ENCODE peak calls at places on chromosome 16, in ten cellular contexts. I, A, F, H, V, L, T, J, O and X are unnamed samples.

GRCh38 chr16:15993541-15993940 is 44.1 kb downstream of the ABCC1 start:
- DNase-seq in H (no peak), O (no peak), L (no peak), F (no peak), A (no peak), I (no peak), J (no peak), T (no peak), V (no peak), X (no peak)

GRCh38 chr16:10362077-10362863 is 23.6 kb upstream of the ATF7IP2 start:
- DNase-seq in J (no peak), T (no peak), F (no peak), L (no peak), O (peak), H (no peak), I (no peak), A (no peak), V (peak), X (no peak)

GRCh38 chr16:28309811-28310311 is 17.5 kb downstream of the SBK1 start:
- DNase-seq in T (no peak), V (no peak), L (no peak), I (peak), O (no peak), J (no peak), H (no peak), F (no peak), A (no peak), X (no peak)

GRCh38 chr16:30953511-30954124 is 3.9 kb upstream of the SETD1A start:
- DNase-seq in L (no peak), T (peak), A (peak), F (no peak), V (peak), H (peak), J (no peak), O (peak), I (peak), X (peak)

GRCh38 chr16:49085689-49086088 is 195.9 kb downstream of the CBLN1 start:
- DNase-seq in I (no peak), H (no peak), O (no peak), V (no peak), T (no peak), L (no peak), J (peak), A (no peak), F (no peak), X (no peak)

GRCh38 chr16:14306485-14307058 is 235.5 kb downstream of the MRTFB start:
- DNase-seq in J (no peak), T (no peak), V (no peak), I (no peak), O (no peak), L (no peak), A (no peak), H (no peak), F (no peak), X (no peak)

GRCh38 chr16:51722467-51722866 is 571.4 kb upstream of the SALL1 start:
- DNase-seq in V (no peak), O (no peak), J (no peak), I (no peak), L (no peak), F (no peak), A (no peak), H (no peak), T (no peak), X (no peak)

GRCh38 chr16:57600048-57600835 is 28.2 kb upstream of the ADGRG1 start:
- DNase-seq in A (peak), V (peak), O (peak), L (no peak), H (peak), F (no peak), T (no peak), J (no peak), I (peak), X (peak)

GRCh38 chr16:66342294-66342900 is 24.1 kb upstream of the CDH5 start:
- DNase-seq in J (no peak), L (no peak), V (peak), T (no peak), O (peak), I (no peak), F (no peak), A (peak), H (no peak), X (peak)

GRCh38 chr16:88196471-88197400 is 186.0 kb upstream of the ZNF469 start:
- DNase-seq in F (no peak), A (no peak), O (no peak), V (no peak), I (no peak), H (no peak), T (no peak), J (no peak), L (no peak), X (no peak)

GRCh38 chr16:88530858-88531203 is 39.4 kb upstream of the ZC3H18 start:
- DNase-seq in H (no peak), V (no peak), I (no peak), L (no peak), F (no peak), T (no peak), J (no peak), O (peak), A (no peak), X (no peak)

GRCh38 chr16:81654346-81654745 is 124.7 kb upstream of the PLCG2 start:
- DNase-seq in H (no peak), V (no peak), L (no peak), T (no peak), J (no peak), F (no peak), I (no peak), A (no peak), O (no peak), X (no peak)

GRCh38 chr16:50360779-50361178 is 8.0 kb downstream of the BRD7 start:
- DNase-seq in H (no peak), J (no peak), T (no peak), O (no peak), L (no peak), F (no peak), I (no peak), A (no peak), V (no peak), X (no peak)

GRCh38 chr16:88719267-88719932 is 13.1 kb downstream of the CTU2 start:
- DNase-seq in F (no peak), L (no peak), J (no peak), T (peak), I (peak), A (no peak), H (no peak), O (no peak), V (no peak), X (no peak)

GRCh38 chr16:71515026-71515425 is 11.2 kb upstream of the CHST4 start:
- DNase-seq in J (no peak), O (no peak), I (peak), H (no peak), A (peak), L (no peak), V (no peak), T (no peak), F (no peak), X (no peak)

GRCh38 chr16:72846594-72846993 is 201.3 kb downstream of the ZFHX3 start:
- DNase-seq in H (no peak), O (no peak), F (no peak), V (no peak), A (no peak), L (no peak), J (no peak), T (no peak), I (no peak), X (no peak)

GRCh38 chr16:86307518-86307903 is 202.8 kb upstream of the FOXF1 start:
- DNase-seq in L (peak), A (no peak), I (no peak), O (no peak), V (no peak), H (peak), T (no peak), F (no peak), J (no peak), X (no peak)

GRCh38 chr16:89033304-89033703 is 56.3 kb upstream of the CBFA2T3 start:
- DNase-seq in T (no peak), J (no peak), A (no peak), F (no peak), L (no peak), H (no peak), O (no peak), I (no peak), V (no peak), X (no peak)

GRCh38 chr16:82344157-82344556 is 174.1 kb upstream of the MPHOSPH6 start:
- DNase-seq in F (no peak), O (peak), J (no peak), A (peak), T (no peak), L (no peak), I (no peak), V (no peak), H (no peak), X (peak)

GRCh38 chr16:68636064-68636551 is 9.0 kb upstream of the CDH3 start:
- DNase-seq in I (no peak), T (no peak), O (no peak), A (no peak), F (no peak), J (no peak), L (peak), H (no peak), V (no peak), X (no peak)

GRCh38 chr16:50925758-50926357 is 184.0 kb downstream of the CYLD start:
- DNase-seq in H (no peak), J (no peak), O (no peak), A (no peak), F (no peak), L (peak), I (no peak), T (no peak), V (no peak), X (no peak)

GRCh38 chr16:73717266-73718057 is 579.2 kb upstream of the PSMD7 start:
- DNase-seq in O (no peak), F (no peak), A (no peak), L (no peak), H (no peak), I (no peak), J (no peak), T (no peak), V (no peak), X (no peak)

GRCh38 chr16:66188786-66189725 is 177.4 kb upstream of the CDH5 start:
- DNase-seq in H (peak), L (no peak), J (peak), O (peak), A (no peak), F (peak), T (peak), V (no peak), I (no peak), X (peak)

GRCh38 chr16:74603848-74604247 is 3.1 kb downstream of the GLG1 start:
- DNase-seq in H (peak), T (no peak), F (no peak), V (no peak), L (no peak), J (no peak), I (no peak), A (no peak), O (no peak), X (peak)

GRCh38 chr16:51937771-51938170 is 609.2 kb downstream of the TOX3 start:
- DNase-seq in O (no peak), I (no peak), A (no peak), T (no peak), F (no peak), J (no peak), L (no peak), V (no peak), H (no peak), X (peak)

GRCh38 chr16:29809850-29810698 is 1.9 kb upstream of the PRRT2 start:
- DNase-seq in V (no peak), A (peak), L (no peak), I (no peak), O (no peak), T (peak), J (no peak), H (no peak), F (no peak), X (peak)

GRCh38 chr16:68778551-68779231 is 41.6 kb downstream of the CDH1 start:
- DNase-seq in O (peak), T (no peak), J (no peak), F (no peak), V (no peak), A (peak), I (peak), H (no peak), L (peak), X (peak)

GRCh38 chr16:70577256-70577698 is 53.7 kb downstream of the SF3B3 start:
- DNase-seq in H (peak), I (no peak), T (no peak), O (no peak), V (no peak), L (no peak), F (no peak), A (no peak), J (no peak), X (no peak)

GRCh38 chr16:20676867-20677266 is 20.6 kb downstream of the ACSM1 start:
- DNase-seq in J (no peak), O (no peak), A (no peak), I (no peak), T (no peak), V (no peak), L (no peak), F (no peak), H (no peak), X (no peak)
- TF ChIP-seq CTCF in J (no peak), O (peak), A (peak), I (no peak), T (no peak), V (no peak), L (no peak), F (no peak), H (no peak), X (no peak)

DNA sequence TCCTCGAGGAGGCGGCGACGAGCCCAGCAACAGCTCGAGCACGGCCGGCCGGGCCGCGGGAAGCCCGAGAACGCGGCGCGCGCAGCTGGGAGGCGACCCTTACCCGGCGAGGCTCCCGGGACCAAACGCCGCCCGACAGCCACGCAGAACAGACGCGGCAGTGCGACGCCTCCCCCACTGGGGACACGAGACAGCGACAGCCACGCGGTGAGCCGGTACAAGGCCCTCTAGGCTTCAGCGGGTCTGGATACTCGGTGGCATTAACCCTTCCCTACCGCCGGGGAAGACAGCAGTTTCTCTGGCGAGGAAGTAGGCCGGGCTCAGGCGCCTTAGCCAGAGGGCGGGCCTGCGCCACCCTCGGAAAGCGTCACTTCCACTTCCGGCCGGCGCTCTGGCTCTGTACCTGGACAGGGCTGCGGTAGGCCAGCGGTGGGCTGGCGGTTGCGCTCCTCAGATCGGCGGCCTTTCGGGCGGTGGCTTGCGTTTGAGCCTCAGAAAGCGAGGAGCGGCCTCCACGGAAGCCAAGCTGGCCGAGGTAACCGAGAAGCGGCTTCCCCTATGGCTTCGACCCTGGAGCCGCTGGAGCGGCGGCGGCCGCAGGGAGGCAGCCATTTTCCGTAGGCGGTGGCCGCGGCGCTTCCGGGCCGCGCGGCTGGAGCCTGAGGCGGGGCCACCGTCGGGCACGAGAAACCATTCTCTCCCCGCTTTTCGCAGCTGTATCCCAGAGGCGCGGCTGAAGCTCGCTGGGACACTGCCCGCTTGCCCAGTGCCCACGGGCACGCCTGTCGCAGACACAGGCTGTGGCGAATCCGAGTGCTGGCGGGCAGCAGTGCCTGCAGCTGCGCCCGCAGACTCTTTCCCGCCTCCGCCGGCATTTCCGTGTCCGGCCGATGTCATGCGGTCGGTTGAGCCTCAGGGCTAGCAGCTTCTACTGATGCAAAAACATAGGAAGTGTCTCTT is at the start of the genes TIGD7 and ZNF75A:
- DNase-seq in H (peak), J (peak), F (peak), A (peak), L (peak), O (peak), V (peak), I (peak), T (peak), X (peak)
- TF ChIP-seq CTCF in H (no peak), J (peak), F (peak), A (no peak), L (peak), O (no peak), V (no peak), I (no peak), T (peak), X (no peak)

DNA sequence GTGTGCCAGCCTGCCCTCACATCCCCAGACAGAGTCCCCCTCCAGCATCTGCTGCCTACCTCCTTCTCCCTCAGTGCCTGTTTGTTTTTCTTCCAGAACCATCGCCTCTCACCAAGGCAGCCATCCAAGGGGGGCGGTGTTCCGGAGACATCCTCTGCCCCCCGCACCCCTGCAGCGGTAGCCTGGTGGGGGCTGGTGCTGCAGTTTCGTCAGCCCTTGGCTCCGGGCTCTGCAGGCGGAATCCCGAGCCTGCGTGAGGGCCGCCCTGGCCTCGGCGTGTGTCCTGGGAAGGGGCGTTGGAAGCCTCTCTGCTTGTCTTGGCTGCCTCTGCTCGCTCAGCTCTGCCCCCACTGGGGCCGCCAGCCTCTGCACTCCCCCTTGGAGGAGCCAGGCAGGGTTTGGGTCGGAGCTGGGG is 126.0 kb upstream of the CIBAR2 start:
- DNase-seq in A (peak), L (no peak), V (no peak), J (peak), F (peak), O (peak), T (peak), I (peak), H (peak), X (peak)
- TF ChIP-seq CTCF in A (peak), L (no peak), V (no peak), J (peak), F (peak), O (peak), T (no peak), I (no peak), H (peak), X (peak)

DNA sequence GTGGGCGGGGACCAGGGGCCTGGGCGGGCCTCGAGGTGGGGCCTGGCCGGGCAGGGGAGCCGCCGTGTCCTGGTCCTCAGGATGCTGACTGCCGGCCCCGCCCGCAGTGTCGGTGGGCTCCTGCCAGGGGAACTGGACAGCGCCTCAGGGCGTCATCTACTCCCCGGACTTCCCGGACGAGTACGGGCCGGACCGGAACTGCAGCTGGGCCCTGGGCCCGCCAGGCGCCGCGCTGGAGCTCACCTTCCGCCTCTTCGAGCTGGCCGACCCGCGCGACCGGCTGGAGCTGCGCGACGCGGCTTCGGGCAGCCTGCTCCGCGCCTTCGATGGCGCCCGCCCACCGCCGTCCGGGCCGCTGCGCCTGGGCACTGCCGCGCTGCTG is 2.4 kb upstream of the PAQR4 start:
- DNase-seq in J (no peak), O (no peak), I (peak), V (no peak), T (no peak), F (no peak), A (peak), H (no peak), L (no peak), X (peak)
- TF ChIP-seq CTCF in J (peak), O (no peak), I (no peak), V (no peak), T (no peak), F (no peak), A (no peak), H (no peak), L (no peak), X (no peak)

DNA sequence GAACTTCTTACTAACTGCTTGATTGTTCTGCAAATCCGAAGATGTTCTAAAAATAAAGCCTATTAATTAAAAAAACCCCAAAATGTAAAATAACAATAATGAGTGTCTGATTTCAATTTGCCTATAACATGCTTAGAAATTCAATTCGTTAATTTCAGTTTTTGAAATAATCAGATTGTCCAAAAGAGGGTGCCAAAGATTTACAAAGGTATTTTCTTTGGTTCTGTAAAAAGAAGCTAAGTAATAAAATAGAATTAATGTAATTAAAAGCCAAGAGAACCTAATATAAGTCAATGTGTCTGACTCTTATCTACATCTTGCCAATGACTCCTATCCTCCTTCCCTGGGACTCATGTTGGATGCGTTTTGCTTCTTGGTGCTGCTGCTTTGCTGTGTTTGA is 75.0 kb upstream of the CPHXL start:
- DNase-seq in I (no peak), L (no peak), A (peak), J (no peak), V (no peak), H (peak), O (no peak), T (no peak), F (no peak), X (peak)
- TF ChIP-seq CTCF in I (no peak), L (peak), A (peak), J (no peak), V (no peak), H (peak), O (peak), T (peak), F (peak), X (no peak)

DNA sequence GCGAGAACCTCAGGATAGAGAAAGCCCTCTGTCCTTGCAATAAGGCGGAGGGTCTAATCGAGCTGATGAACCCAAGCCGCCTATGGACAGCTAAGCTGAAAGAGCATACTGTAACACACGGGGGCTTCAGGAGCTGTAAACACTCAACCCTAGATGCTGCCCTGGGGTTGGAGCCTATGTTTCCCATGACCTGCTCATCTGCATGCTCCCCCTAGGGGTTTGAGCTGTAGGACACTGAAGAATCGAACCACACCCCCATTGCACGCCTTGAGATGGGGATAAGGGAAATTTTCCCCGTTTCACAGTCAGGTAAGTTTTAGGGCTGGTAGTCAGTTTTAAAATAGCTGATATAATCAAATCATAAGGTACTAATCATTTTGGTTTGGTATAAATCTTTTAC is 675.6 kb upstream of the CDH8 start:
- DNase-seq in A (peak), V (no peak), T (no peak), I (no peak), J (no peak), L (no peak), O (no peak), H (no peak), F (no peak), X (no peak)
- TF ChIP-seq CTCF in A (peak), V (no peak), T (no peak), I (no peak), J (no peak), L (no peak), O (no peak), H (no peak), F (no peak), X (no peak)

GRCh38 chr16:2971134-2971984 is 2.2 kb downstream of the PAQR4 start:
- DNase-seq in T (no peak), L (no peak), I (no peak), F (no peak), J (no peak), O (no peak), A (no peak), H (no peak), V (no peak), X (no peak)
- TF ChIP-seq CTCF in T (no peak), L (no peak), I (no peak), F (no peak), J (no peak), O (no peak), A (no peak), H (no peak), V (no peak), X (no peak)